ENCODE peak calls at places on chromosome 13, in ten cellular contexts. M is suprapubic skin; T is GM04504; D is KBM-7; Y is fibroblast of lung; P is NCI-H2171; L is effector CD4-positive, alpha-beta T cell; I is thoracic aorta; N is natural killer cell; H is GF-D8. W is an unnamed sample.

GRCh38 chr13:114161644-114162532 is 17.2 kb upstream of the CFAP97D2 start:
- DNase-seq in H (peak), P (no peak), M (no peak), T (no peak), L (no peak), Y (peak), D (peak), I (no peak), N (no peak), W (no peak)

GRCh38 chr13:114268344-114269280 is 12.8 kb upstream of the UPF3A start:
- DNase-seq in M (no peak), D (no peak), P (no peak), N (no peak), Y (no peak), L (no peak), T (no peak), I (no peak), H (no peak), W (no peak)

GRCh38 chr13:111510502-111511218 is 190.2 kb downstream of the TEX29 start:
- DNase-seq in T (no peak), H (no peak), L (no peak), Y (no peak), I (no peak), P (no peak), N (no peak), M (no peak), D (no peak), W (peak)

GRCh38 chr13:97574926-97575325 is 141.0 kb downstream of the RAP2A start:
- DNase-seq in Y (peak), M (no peak), T (no peak), L (no peak), I (no peak), N (no peak), H (no peak), P (no peak), D (no peak), W (no peak)

GRCh38 chr13:93861818-93862217 is 617.7 kb downstream of the DCT start:
- DNase-seq in Y (peak), D (no peak), P (no peak), H (no peak), T (no peak), N (no peak), I (no peak), M (no peak), L (no peak), W (no peak)

GRCh38 chr13:36981156-36981743 is 17.9 kb downstream of the ALG5 start:
- DNase-seq in H (no peak), P (no peak), I (no peak), Y (peak), D (peak), L (no peak), T (no peak), N (no peak), M (no peak), W (no peak)

GRCh38 chr13:94268661-94269060 is 210.8 kb downstream of the DCT start:
- DNase-seq in P (no peak), L (no peak), I (no peak), N (no peak), Y (no peak), D (no peak), T (no peak), M (no peak), H (no peak), W (no peak)

GRCh38 chr13:110208116-110208515 is 98.8 kb downstream of the COL4A1 start:
- DNase-seq in M (no peak), H (no peak), P (no peak), N (no peak), I (no peak), L (no peak), D (no peak), T (no peak), Y (no peak), W (no peak)

GRCh38 chr13:94813920-94814500 is 101.7 kb upstream of the SOX21 start:
- DNase-seq in T (no peak), D (no peak), N (no peak), Y (no peak), I (no peak), L (no peak), H (no peak), P (no peak), M (no peak), W (no peak)

GRCh38 chr13:42239644-42240043 is 32.3 kb upstream of the AKAP11 start:
- DNase-seq in T (no peak), L (no peak), D (no peak), H (no peak), Y (no peak), P (no peak), N (no peak), M (no peak), I (no peak), W (no peak)

GRCh38 chr13:95954266-95954665 is 98.9 kb downstream of the UGGT2 start:
- DNase-seq in M (no peak), Y (no peak), D (no peak), H (no peak), P (no peak), N (no peak), I (no peak), L (no peak), T (no peak), W (no peak)

GRCh38 chr13:37833411-37833810 is 36.2 kb downstream of the TRPC4 start:
- DNase-seq in N (no peak), Y (no peak), H (no peak), L (no peak), T (no peak), D (no peak), I (no peak), P (no peak), M (no peak), W (no peak)